ENCODE peak calls at places on chromosome 10, in four cellular contexts. P is heart left ventricle, A is fibroblast of mammary gland, C is iPS-NIHi11. V is an unnamed sample.

GRCh38 chr10:114322344-114322743 is 82.0 kb downstream of the AFAP1L2 start:
- DNase-seq in A (no peak), P (peak; percentile 82), C (no peak), V (no peak)

GRCh38 chr10:76036410-76036940 is 605.1 kb downstream of the LRMDA start:
- DNase-seq in A (peak; percentile 70), C (peak; percentile 79), P (peak; percentile 74), V (peak; percentile 61)

GRCh38 chr10:126063353-126063791 is 167.0 kb downstream of the FANK1 start:
- DNase-seq in A (peak; percentile 95), C (no peak), P (no peak), V (no peak)

GRCh38 chr10:49594594-49594993 is 15.5 kb upstream of the SLC18A3 start:
- DNase-seq in A (peak; percentile 70), C (peak; percentile 81), P (no peak), V (no peak)

GRCh38 chr10:21363753-21364104 is 161.8 kb downstream of the SKIDA1 start:
- DNase-seq in A (no peak), C (no peak), P (no peak), V (no peak)

GRCh38 chr10:44924261-44925040 is 13.3 kb downstream of the TMEM72 start:
- DNase-seq in P (no peak), A (no peak), C (no peak), V (no peak)

GRCh38 chr10:86167101-86167761 is 199.4 kb downstream of the GRID1 start:
- DNase-seq in C (no peak), A (no peak), P (no peak), V (no peak)

GRCh38 chr10:6071181-6072175 is 9.3 kb upstream of the IL2RA start:
- DNase-seq in C (no peak), P (no peak), A (no peak), V (no peak)

GRCh38 chr10:121313119-121313858 is 285.0 kb downstream of the FGFR2 start:
- DNase-seq in A (no peak), P (no peak), C (no peak), V (no peak)

GRCh38 chr10:60666221-60666620 is 112.1 kb upstream of the CDK1 start:
- DNase-seq in C (no peak), P (no peak), A (peak; percentile 32), V (no peak)

GRCh38 chr10:52334595-52334994 is 20.5 kb downstream of the DKK1 start:
- DNase-seq in A (peak; percentile 25), P (no peak), C (no peak), V (no peak)

V was measured in caudate nucleus.